ENCODE peak calls at places on chromosomes 3 and 15, in seven cellular contexts. One of them, this sample, is unnamed.

GRCh38 chr15:72082176-72082575 is 35.8 kb downstream of the MYO9A start:
- DNase-seq in T-helper 17 cell: no peak
- DNase-seq in CD8-positive, alpha-beta T cell: no peak
- DNase-seq in WTC11: no peak
- DNase-seq in body of pancreas: no peak
- DNase-seq in NCI-H1092 treated with DMSO at 0.1 percent for 48 hours: no peak
- DNase-seq in naive thymus-derived CD8-positive, alpha-beta T cell: no peak
- DNase-seq in this sample: no peak

GRCh38 chr3:128846501-128846900 is 32.9 kb upstream of the ACAD9 start:
- DNase-seq in T-helper 17 cell: no peak
- DNase-seq in CD8-positive, alpha-beta T cell: no peak
- DNase-seq in WTC11: no peak
- DNase-seq in body of pancreas: no peak
- DNase-seq in NCI-H1092 treated with DMSO at 0.1 percent for 48 hours: no peak
- DNase-seq in naive thymus-derived CD8-positive, alpha-beta T cell: no peak
- DNase-seq in this sample: no peak

GRCh38 chr3:27607370-27607769 is 114.8 kb downstream of the EOMES start:
- DNase-seq in T-helper 17 cell: no peak
- DNase-seq in CD8-positive, alpha-beta T cell: no peak
- DNase-seq in WTC11: peak
- DNase-seq in body of pancreas: no peak
- DNase-seq in NCI-H1092 treated with DMSO at 0.1 percent for 48 hours: no peak
- DNase-seq in naive thymus-derived CD8-positive, alpha-beta T cell: no peak
- DNase-seq in this sample: peak

GRCh38 chr15:65512807-65513416 is 4.6 kb downstream of the DPP8 start:
- DNase-seq in T-helper 17 cell: no peak
- DNase-seq in CD8-positive, alpha-beta T cell: peak
- DNase-seq in WTC11: no peak
- DNase-seq in body of pancreas: peak
- DNase-seq in NCI-H1092 treated with DMSO at 0.1 percent for 48 hours: no peak
- DNase-seq in naive thymus-derived CD8-positive, alpha-beta T cell: no peak
- DNase-seq in this sample: no peak

GRCh38 chr3:124887177-124887995 is at the start of gene ITGB5:
- DNase-seq in T-helper 17 cell: no peak
- DNase-seq in CD8-positive, alpha-beta T cell: peak
- DNase-seq in WTC11: peak
- DNase-seq in body of pancreas: peak
- DNase-seq in NCI-H1092 treated with DMSO at 0.1 percent for 48 hours: no peak
- DNase-seq in naive thymus-derived CD8-positive, alpha-beta T cell: peak
- DNase-seq in this sample: peak

GRCh38 chr15:77013786-77014136 is 18.8 kb downstream of the PSTPIP1 start:
- DNase-seq in T-helper 17 cell: peak
- DNase-seq in CD8-positive, alpha-beta T cell: peak
- DNase-seq in WTC11: no peak
- DNase-seq in body of pancreas: no peak
- DNase-seq in NCI-H1092 treated with DMSO at 0.1 percent for 48 hours: no peak
- DNase-seq in naive thymus-derived CD8-positive, alpha-beta T cell: peak
- DNase-seq in this sample: no peak

GRCh38 chr3:16467368-16467767 is 46.1 kb downstream of the RFTN1 start:
- DNase-seq in T-helper 17 cell: peak
- DNase-seq in CD8-positive, alpha-beta T cell: peak
- DNase-seq in WTC11: no peak
- DNase-seq in body of pancreas: no peak
- DNase-seq in NCI-H1092 treated with DMSO at 0.1 percent for 48 hours: no peak
- DNase-seq in naive thymus-derived CD8-positive, alpha-beta T cell: peak
- DNase-seq in this sample: no peak

GRCh38 chr15:58486062-58486461 is 54.3 kb downstream of the LIPC start:
- DNase-seq in T-helper 17 cell: no peak
- DNase-seq in CD8-positive, alpha-beta T cell: no peak
- DNase-seq in WTC11: no peak
- DNase-seq in body of pancreas: no peak
- DNase-seq in NCI-H1092 treated with DMSO at 0.1 percent for 48 hours: no peak
- DNase-seq in naive thymus-derived CD8-positive, alpha-beta T cell: no peak
- DNase-seq in this sample: no peak

GRCh38 chr3:9902372-9903237 is at the start of gene IL17RE:
- DNase-seq in T-helper 17 cell: no peak
- DNase-seq in CD8-positive, alpha-beta T cell: no peak
- DNase-seq in WTC11: peak
- DNase-seq in body of pancreas: peak
- DNase-seq in NCI-H1092 treated with DMSO at 0.1 percent for 48 hours: no peak
- DNase-seq in naive thymus-derived CD8-positive, alpha-beta T cell: peak
- DNase-seq in this sample: no peak

GRCh38 chr3:124829819-124830554 is 57.2 kb downstream of the ITGB5 start:
- DNase-seq in T-helper 17 cell: no peak
- DNase-seq in CD8-positive, alpha-beta T cell: no peak
- DNase-seq in WTC11: no peak
- DNase-seq in body of pancreas: no peak
- DNase-seq in NCI-H1092 treated with DMSO at 0.1 percent for 48 hours: no peak
- DNase-seq in naive thymus-derived CD8-positive, alpha-beta T cell: no peak
- DNase-seq in this sample: no peak

GRCh38 chr3:196216081-196216564 is at the start of gene SLC51A:
- DNase-seq in T-helper 17 cell: no peak
- DNase-seq in CD8-positive, alpha-beta T cell: no peak
- DNase-seq in WTC11: peak
- DNase-seq in body of pancreas: peak
- DNase-seq in NCI-H1092 treated with DMSO at 0.1 percent for 48 hours: no peak
- DNase-seq in naive thymus-derived CD8-positive, alpha-beta T cell: no peak
- DNase-seq in this sample: no peak

This sample was measured in Daoy.